ENCODE peak calls at places on chromosomes 13 and 19, in six cellular contexts. L is T1000; C is activated CD4-positive, alpha-beta T cell treated with anti-CD3 and anti-CD28 coated beads, Interleukin-2, amount 10 ng/mL, durations not matched to agents 24 days and 14 days; X is activated CD8-positive, alpha-beta T cell treated with anti-CD3 and anti-CD28 coated beads for 36 hours; B is ureter; A is ELF-1. M is an unnamed sample.

GRCh38 chr13:114112826-114113322 is 19.5 kb downstream of the RASA3 start:
- DNase-seq in A (peak), B (no peak), L (no peak), C (no peak), X (no peak), M (no peak)

GRCh38 chr19:38511074-38511708 is 77.7 kb downstream of the RYR1 start:
- DNase-seq in L (no peak), C (no peak), B (no peak), X (no peak), A (no peak), M (no peak)

GRCh38 chr13:83798731-83799130 is 83.5 kb downstream of the SLITRK1 start:
- DNase-seq in L (no peak), C (no peak), B (no peak), A (no peak), X (no peak), M (peak)

GRCh38 chr13:37657134-37657533 is 58.6 kb upstream of the POSTN start:
- DNase-seq in B (no peak), X (no peak), L (no peak), A (no peak), C (no peak), M (peak)

GRCh38 chr13:98313023-98313937 is 136.2 kb upstream of the RNF113B start:
- DNase-seq in L (no peak), X (no peak), A (no peak), B (no peak), C (no peak), M (no peak)

GRCh38 chr13:30569901-30570576 is 47.7 kb upstream of the USPL1 start:
- DNase-seq in X (peak), B (peak), C (no peak), A (peak), L (peak), M (peak)

GRCh38 chr19:47848871-47849473 is 10.1 kb upstream of the TPRX2 start:
- DNase-seq in L (no peak), C (peak), A (peak), X (peak), B (no peak), M (peak)

GRCh38 chr19:5607318-5608270 is 15.0 kb downstream of the SAFB2 start:
- DNase-seq in C (no peak), X (no peak), B (no peak), A (no peak), L (no peak), M (no peak)

GRCh38 chr19:11560404-11560988 is 1.5 kb upstream of the ELOF1 start:
- DNase-seq in X (peak), L (peak), B (no peak), C (peak), A (peak), M (peak)

GRCh38 chr19:17469092-17469370 is 1.3 kb upstream of the SLC27A1 start:
- DNase-seq in B (no peak), A (no peak), X (no peak), L (no peak), C (no peak), M (no peak)

GRCh38 chr13:60327551-60327950 is 69.5 kb upstream of the TDRD3 start:
- DNase-seq in L (no peak), X (no peak), C (no peak), B (no peak), A (no peak), M (peak)

GRCh38 chr13:37984357-37984756 is 114.8 kb upstream of the TRPC4 start:
- DNase-seq in L (no peak), X (no peak), B (no peak), C (no peak), A (peak), M (no peak)

GRCh38 chr19:42469311-42470239 is 26.8 kb upstream of the CXCL17 start:
- DNase-seq in L (no peak), X (peak), A (no peak), B (no peak), C (no peak), M (peak)

GRCh38 chr19:30444686-30445232 is 72.6 kb downstream of the ZNF536 start:
- DNase-seq in B (no peak), C (no peak), L (no peak), A (no peak), X (no peak), M (no peak)

GRCh38 chr19:35294328-35294727 is 2.4 kb downstream of the MAG start:
- DNase-seq in A (no peak), X (no peak), B (no peak), L (no peak), C (no peak), M (peak)

GRCh38 chr13:62710766-62711165 is 1295.1 kb upstream of the PCDH20 start:
- DNase-seq in B (no peak), L (no peak), C (no peak), X (no peak), A (no peak), M (no peak)

M was measured in cardiac fibroblast.